ENCODE peak calls at places on chromosomes 12 and 14, in five cellular contexts. U, J, P, S and B are unnamed samples.

GRCh38 chr14:24241829-24242443 is 487 bp downstream of the TINF2 start:
- DNase-seq in U (peak; percentile 92), P (no peak), J (peak; percentile 95), S (peak; percentile 96), B (peak; percentile 90)

GRCh38 chr14:61080591-61081010 is 99.6 kb downstream of the SLC38A6 start:
- DNase-seq in U (no peak), P (no peak), J (no peak), S (no peak), B (no peak)

GRCh38 chr12:27163048-27163715 is 80.8 kb upstream of the C12orf71 start:
- DNase-seq in U (no peak), J (no peak), P (no peak), S (no peak), B (no peak)

GRCh38 chr12:93571854-93572711 is at the start of gene SOCS2:
- DNase-seq in J (peak; percentile 26), P (peak; percentile 47), S (no peak), U (no peak), B (no peak)

GRCh38 chr12:88520436-88520820 is 59.8 kb downstream of the KITLG start:
- DNase-seq in P (no peak), J (no peak), S (no peak), U (no peak), B (no peak)

GRCh38 chr12:116564080-116564479 is 4.9 kb downstream of the MAP1LC3B2 start:
- DNase-seq in S (no peak), J (no peak), U (no peak), P (no peak), B (no peak)

GRCh38 chr14:92880851-92881250 is 42.1 kb upstream of the CHGA start:
- DNase-seq in U (no peak), P (no peak), J (no peak), S (no peak), B (no peak)

GRCh38 chr14:100979079-100979478 is 75.6 kb upstream of the RTL1 start:
- DNase-seq in P (no peak), U (no peak), S (no peak), J (no peak), B (no peak)

GRCh38 chr14:52076334-52076733 is 7.5 kb upstream of the NID2 start:
- DNase-seq in U (no peak), S (no peak), P (no peak), J (no peak), B (no peak)

GRCh38 chr14:56213288-56213687 is 95.1 kb downstream of the PELI2 start:
- DNase-seq in U (no peak), S (no peak), P (no peak), J (no peak), B (no peak)

GRCh38 chr12:26823391-26823790 is 9.6 kb downstream of the ITPR2 start:
- DNase-seq in P (no peak), U (no peak), S (no peak), J (no peak), B (no peak)

GRCh38 chr14:65495196-65495595 is 82.7 kb downstream of the FUT8 start:
- DNase-seq in J (no peak), U (no peak), S (no peak), P (no peak), B (no peak)